ENCODE peak calls at places on chromosome 12, in four cellular contexts. Z is AG10803, U is H9, R is PC-3. Y is an unnamed sample.

GRCh38 chr12:109559200-109559505 is 14.2 kb downstream of the MMAB start:
- DNase-seq in Z (no peak), U (no peak), R (no peak), Y (no peak)

GRCh38 chr12:62249419-62249818 is 10.8 kb upstream of the USP15 start:
- DNase-seq in Z (no peak), U (no peak), R (no peak), Y (no peak)

GRCh38 chr12:57477710-57478681 is 1.7 kb downstream of the ARHGAP9 start:
- DNase-seq in Z (no peak), U (no peak), R (no peak), Y (no peak)

GRCh38 chr12:62799126-62799736 is 135.7 kb downstream of the PPM1H start:
- DNase-seq in Z (peak), U (peak), R (peak), Y (peak)

GRCh38 chr12:108572166-108572790 is 9.9 kb downstream of the ISCU start:
- DNase-seq in Z (no peak), U (no peak), R (peak), Y (no peak)

GRCh38 chr12:132204064-132204821 is 60.0 kb downstream of the NOC4L start:
- DNase-seq in Z (peak), U (no peak), R (no peak), Y (no peak)

GRCh38 chr12:107801150-107801549 is 26.6 kb downstream of the ASCL4 start:
- DNase-seq in Z (peak), U (no peak), R (no peak), Y (no peak)

GRCh38 chr12:107514887-107515445 is 170.6 kb upstream of the PWP1 start:
- DNase-seq in Z (peak), U (peak), R (peak), Y (no peak)

GRCh38 chr12:126418357-126418756 is 1353.1 kb downstream of the AACS start:
- DNase-seq in Z (no peak), U (no peak), R (no peak), Y (no peak)

GRCh38 chr12:75208851-75209781 is 523 bp downstream of the KCNC2 start:
- DNase-seq in Z (peak), U (peak), R (no peak), Y (peak)

GRCh38 chr12:16520328-16520727 is 85.6 kb downstream of the LMO3 start:
- DNase-seq in Z (peak), U (no peak), R (no peak), Y (no peak)

GRCh38 chr12:6962285-6963015 is 8.0 kb downstream of the PHB2 start:
- DNase-seq in Z (no peak), U (peak), R (no peak), Y (no peak)

GRCh38 chr12:19018302-19018980 is 111.1 kb upstream of the PLEKHA5 start:
- DNase-seq in Z (peak), U (no peak), R (peak), Y (no peak)

GRCh38 chr12:130155416-130156073 is 6.7 kb upstream of the FZD10 start:
- DNase-seq in Z (no peak), U (no peak), R (peak), Y (no peak)

GRCh38 chr12:88334271-88334670 is 192.2 kb downstream of the TMTC3 start:
- DNase-seq in Z (no peak), U (no peak), R (peak), Y (no peak)

GRCh38 chr12:29343022-29343799 is 37.8 kb downstream of the ERGIC2 start:
- DNase-seq in Z (no peak), U (no peak), R (no peak), Y (no peak)

GRCh38 chr12:6072302-6072752 is 52.1 kb downstream of the VWF start:
- DNase-seq in Z (peak), U (no peak), R (peak), Y (no peak)

GRCh38 chr12:110619534-110619953 is 5.6 kb downstream of the TCTN1 start:
- DNase-seq in Z (no peak), U (no peak), R (peak), Y (no peak)

GRCh38 chr12:106181416-106182114 is 42.8 kb upstream of the NUAK1 start:
- DNase-seq in Z (peak), U (no peak), R (no peak), Y (no peak)

GRCh38 chr12:106179086-106179485 is 40.3 kb upstream of the NUAK1 start:
- DNase-seq in Z (peak), U (no peak), R (no peak), Y (peak)

GRCh38 chr12:106173442-106173841 is 34.7 kb upstream of the NUAK1 start:
- DNase-seq in Z (no peak), U (no peak), R (no peak), Y (no peak)

GRCh38 chr12:106174876-106175275 is 36.1 kb upstream of the NUAK1 start:
- DNase-seq in Z (no peak), U (no peak), R (no peak), Y (no peak)

DNA sequence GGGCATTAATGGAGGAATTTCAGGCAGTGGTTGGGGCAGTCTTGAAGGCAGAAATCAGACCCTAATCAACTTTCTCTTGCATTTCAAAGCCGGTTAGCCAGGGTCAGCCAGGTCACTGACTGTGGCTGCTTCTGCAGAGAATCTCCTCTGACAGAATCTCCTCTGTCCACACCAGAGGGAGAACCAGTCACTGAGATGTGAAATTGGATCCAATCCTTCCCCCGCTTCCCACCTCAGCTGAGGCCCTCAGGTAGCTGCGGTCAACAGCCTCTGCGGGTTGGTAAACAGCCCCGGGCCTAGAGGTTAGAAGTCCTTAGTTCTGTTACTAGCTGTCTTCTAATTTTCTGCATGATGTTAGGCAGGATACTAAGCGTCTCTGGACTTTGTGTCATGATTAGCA is 39.8 kb upstream of the NUAK1 start:
- DNase-seq in Z (no peak), U (peak), R (peak), Y (peak)
- TF ChIP-seq CTCF in Z (no peak), U (no peak), R (no peak), Y (no peak)

GRCh38 chr12:46292754-46293402 is 24.0 kb upstream of the SLC38A1 start:
- DNase-seq in Z (peak), U (no peak), R (peak), Y (no peak)
- TF ChIP-seq CTCF in Z (peak), U (no peak), R (no peak), Y (no peak)

DNA sequence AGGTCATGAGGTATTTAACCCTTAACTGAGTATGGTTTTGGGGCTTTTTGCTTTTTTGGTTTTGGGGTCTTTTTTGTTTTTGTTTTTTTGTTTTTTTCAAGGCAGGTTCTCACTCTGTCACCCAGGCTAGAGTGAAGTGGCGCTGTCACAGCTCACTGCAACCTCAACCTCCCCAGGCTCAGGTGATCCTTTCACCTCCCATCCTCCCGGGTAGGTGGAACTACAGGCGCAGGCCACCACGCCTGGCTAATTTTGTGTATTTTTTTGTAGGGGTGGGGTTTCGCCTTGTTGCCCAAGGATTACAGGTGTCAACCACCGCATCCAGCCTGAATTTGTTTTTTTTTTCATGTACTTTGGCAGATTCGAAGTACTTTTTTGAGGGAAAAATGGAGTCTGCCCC is 19.9 kb downstream of the RAP1B start:
- DNase-seq in Z (no peak), U (no peak), R (no peak), Y (no peak)
- TF ChIP-seq CTCF in Z (no peak), U (no peak), R (no peak), Y (no peak)

GRCh38 chr12:12999276-12999958 is 648 bp downstream of the HEBP1 start:
- DNase-seq in Z (peak), U (no peak), R (peak), Y (no peak)
- TF ChIP-seq CTCF in Z (no peak), U (no peak), R (no peak), Y (no peak)

DNA sequence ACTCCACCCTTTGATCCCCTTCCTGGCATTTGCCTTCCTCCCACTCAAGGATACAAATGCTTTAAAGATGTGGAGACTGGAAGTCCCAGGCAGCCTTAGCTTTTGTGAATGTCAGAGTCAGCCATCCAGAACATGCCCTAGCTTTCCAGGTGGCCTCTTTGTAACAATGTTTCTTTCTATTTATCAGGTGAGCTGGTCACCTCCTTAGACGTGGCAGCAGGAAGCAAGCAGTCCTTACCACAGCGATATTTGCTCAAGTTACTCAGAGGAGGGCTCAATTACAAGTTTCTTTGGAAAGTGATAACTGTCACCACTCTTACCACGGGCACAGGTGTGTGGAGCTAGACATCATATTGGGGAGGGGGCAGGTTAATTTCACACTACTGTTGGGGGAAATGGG is 4.8 kb downstream of the GALNT6 start:
- DNase-seq in Z (no peak), U (no peak), R (peak), Y (no peak)
- TF ChIP-seq CTCF in Z (no peak), U (no peak), R (no peak), Y (no peak)

GRCh38 chr12:26857465-26858176 is 24.6 kb upstream of the ITPR2 start:
- DNase-seq in Z (no peak), U (no peak), R (no peak), Y (no peak)

GRCh38 chr12:26853303-26854027 is 20.5 kb upstream of the ITPR2 start:
- DNase-seq in Z (peak), U (peak), R (peak), Y (peak)

GRCh38 chr12:26848156-26848825 is 15.3 kb upstream of the ITPR2 start:
- DNase-seq in Z (peak), U (no peak), R (no peak), Y (no peak)

GRCh38 chr12:26855337-26856089 is 22.5 kb upstream of the ITPR2 start:
- DNase-seq in Z (no peak), U (no peak), R (no peak), Y (no peak)

GRCh38 chr12:26854028-26854387 is 21.0 kb upstream of the ITPR2 start:
- DNase-seq in Z (no peak), U (no peak), R (no peak), Y (no peak)
- TF ChIP-seq CTCF in Z (no peak), U (peak), R (no peak), Y (no peak)

GRCh38 chr12:104985206-104985605 is 910 bp upstream of the NOPCHAP1 start:
- DNase-seq in Z (no peak), U (no peak), R (no peak), Y (no peak)
- TF ChIP-seq CTCF in Z (no peak), U (no peak), R (peak), Y (no peak)

GRCh38 chr12:26846419-26846818 is 13.4 kb upstream of the ITPR2 start:
- DNase-seq in Z (no peak), U (no peak), R (no peak), Y (no peak)

GRCh38 chr12:26843306-26843705 is 10.3 kb upstream of the ITPR2 start:
- DNase-seq in Z (no peak), U (no peak), R (no peak), Y (no peak)

GRCh38 chr12:26847431-26847830 is 14.4 kb upstream of the ITPR2 start:
- DNase-seq in Z (no peak), U (no peak), R (no peak), Y (no peak)

GRCh38 chr12:26845984-26846383 is 13.0 kb upstream of the ITPR2 start:
- DNase-seq in Z (peak), U (no peak), R (no peak), Y (no peak)

GRCh38 chr12:26845057-26845666 is 12.2 kb upstream of the ITPR2 start:
- DNase-seq in Z (peak), U (peak), R (peak), Y (peak)
- TF ChIP-seq CTCF in Z (peak), U (peak), R (peak), Y (peak)

Y was measured in nephron progenitor cell.